ENCODE peak calls at places on chromosomes 7 and 10, in six cellular contexts. O is mammary epithelial cell, W is A549, Q is GM12865, B is GM12878, H is astrocyte of the spinal cord. N is an unnamed sample.

GRCh38 chr7:102426268-102427031 is 6.9 kb upstream of the ORAI2 start:
- DNase-seq in B (peak), Q (peak), O (no peak), W (no peak), H (no peak), N (no peak)

GRCh38 chr10:130902929-130903328 is 408.6 kb downstream of the TCERG1L start:
- DNase-seq in Q (no peak), W (no peak), H (no peak), O (no peak), B (no peak), N (no peak)

GRCh38 chr10:61942997-61943457 is 41.5 kb downstream of the ARID5B start:
- DNase-seq in H (peak), B (no peak), Q (peak), O (peak), W (no peak), N (no peak)

GRCh38 chr7:22860784-22861482 is 38.3 kb upstream of the TOMM7 start:
- DNase-seq in B (no peak), W (peak), H (no peak), O (peak), Q (peak), N (no peak)

GRCh38 chr10:129888784-129889616 is 75.1 kb downstream of the EBF3 start:
- DNase-seq in Q (peak), W (peak), H (no peak), B (no peak), O (no peak), N (no peak)

GRCh38 chr7:151415375-151416112 is 5.7 kb upstream of the WDR86 start:
- DNase-seq in W (no peak), O (peak), H (no peak), Q (no peak), B (no peak), N (no peak)

GRCh38 chr7:70193514-70193913 is 595.2 kb downstream of the AUTS2 start:
- DNase-seq in B (no peak), O (peak), H (peak), Q (peak), W (peak), N (peak)

GRCh38 chr7:74157605-74158004 is 16.6 kb upstream of the EIF4H start:
- DNase-seq in Q (no peak), H (no peak), O (no peak), W (no peak), B (no peak), N (no peak)

GRCh38 chr7:151013728-151014497 is 10.4 kb downstream of the ATG9B start:
- DNase-seq in B (peak), W (no peak), Q (peak), O (no peak), H (peak), N (no peak)

GRCh38 chr7:148916186-148916585 is 32.1 kb upstream of the EZH2 start:
- DNase-seq in Q (no peak), W (no peak), B (no peak), O (no peak), H (peak), N (no peak)

GRCh38 chr10:132096223-132096622 is 30.5 kb downstream of the JAKMIP3 start:
- DNase-seq in H (peak), O (peak), B (no peak), Q (no peak), W (peak), N (no peak)

GRCh38 chr10:104340692-104341091 is 2.4 kb upstream of the ITPRIP start:
- DNase-seq in Q (no peak), W (no peak), H (no peak), O (no peak), B (no peak), N (no peak)

GRCh38 chr10:61588770-61589211 is 73.9 kb upstream of the CABCOCO1 start:
- DNase-seq in B (no peak), O (no peak), W (peak), Q (no peak), H (no peak), N (no peak)

GRCh38 chr10:6619663-6620062 is 39.6 kb upstream of the PRKCQ start:
- DNase-seq in B (no peak), Q (no peak), O (no peak), H (no peak), W (no peak), N (no peak)

GRCh38 chr10:6615971-6616370 is 35.9 kb upstream of the PRKCQ start:
- DNase-seq in H (no peak), O (no peak), Q (no peak), B (no peak), W (no peak), N (no peak)

GRCh38 chr10:6621536-6621935 is 41.5 kb upstream of the PRKCQ start:
- DNase-seq in W (no peak), Q (no peak), O (peak), B (no peak), H (no peak), N (no peak)

GRCh38 chr10:6617319-6618076 is 37.4 kb upstream of the PRKCQ start:
- DNase-seq in W (no peak), Q (no peak), B (no peak), O (no peak), H (no peak), N (no peak)

GRCh38 chr10:6618340-6618739 is 38.3 kb upstream of the PRKCQ start:
- DNase-seq in H (no peak), Q (no peak), B (no peak), W (no peak), O (no peak), N (no peak)
- TF ChIP-seq CTCF in H (no peak), Q (no peak), B (no peak), W (no peak), O (no peak), N (no peak)

GRCh38 chr10:29728541-29729049 is 93.8 kb upstream of the SVIL start:
- DNase-seq in W (no peak), O (no peak), B (no peak), H (no peak), Q (no peak), N (no peak)

GRCh38 chr10:29732918-29733317 is 98.1 kb upstream of the SVIL start:
- DNase-seq in H (no peak), W (no peak), B (no peak), Q (no peak), O (no peak), N (no peak)

GRCh38 chr10:29730969-29731368 is 96.2 kb upstream of the SVIL start:
- DNase-seq in O (no peak), B (no peak), Q (no peak), H (no peak), W (no peak), N (no peak)

GRCh38 chr10:29731760-29732159 is 97.0 kb upstream of the SVIL start:
- DNase-seq in W (no peak), B (no peak), H (no peak), Q (no peak), O (no peak), N (no peak)

GRCh38 chr10:29730461-29730860 is 95.7 kb upstream of the SVIL start:
- DNase-seq in B (no peak), Q (no peak), O (no peak), W (no peak), H (no peak), N (no peak)
- H3K4me3 ChIP-seq in B (no peak), Q (no peak), O (no peak), W (no peak), H (no peak), N (no peak)

DNA sequence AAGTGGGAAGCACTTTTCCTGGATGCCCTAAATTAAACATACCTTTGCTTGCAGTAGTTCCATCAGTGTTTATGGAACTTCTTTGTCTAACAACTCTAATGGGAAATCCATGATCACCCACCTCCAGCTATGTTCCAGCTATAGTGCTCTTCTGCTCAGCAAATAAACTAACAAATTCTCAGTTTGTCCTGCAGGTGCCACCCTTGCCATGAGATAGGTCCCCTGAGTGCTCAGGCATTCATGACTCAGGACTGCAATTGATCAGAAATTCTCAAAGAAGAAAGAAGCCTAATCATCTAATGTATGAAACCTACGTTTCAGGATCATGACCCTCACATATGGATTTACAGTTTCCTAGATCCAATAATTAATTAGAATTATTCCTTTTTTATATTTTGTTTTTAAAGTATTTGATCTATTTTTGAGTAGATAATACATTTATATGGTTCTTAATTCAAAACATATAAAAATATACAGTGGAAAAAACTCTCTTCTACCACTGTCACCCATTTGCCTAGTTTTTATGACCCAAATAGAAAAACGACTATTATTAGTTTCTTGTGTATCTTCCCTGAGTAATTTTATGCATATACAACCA is 48.7 kb upstream of the DYNC1I1 start:
- DNase-seq in Q (peak), W (peak), O (peak), B (peak), H (peak), N (peak)
- TF ChIP-seq CTCF in Q (peak), W (peak), O (peak), B (no peak), H (peak), N (peak)

GRCh38 chr7:50664461-50664922 is 99.3 kb upstream of the DDC start:
- DNase-seq in O (peak), W (no peak), B (no peak), H (peak), Q (peak), N (peak)
- H3K4me3 ChIP-seq in O (no peak), W (no peak), B (no peak), H (no peak), Q (no peak), N (no peak)

DNA sequence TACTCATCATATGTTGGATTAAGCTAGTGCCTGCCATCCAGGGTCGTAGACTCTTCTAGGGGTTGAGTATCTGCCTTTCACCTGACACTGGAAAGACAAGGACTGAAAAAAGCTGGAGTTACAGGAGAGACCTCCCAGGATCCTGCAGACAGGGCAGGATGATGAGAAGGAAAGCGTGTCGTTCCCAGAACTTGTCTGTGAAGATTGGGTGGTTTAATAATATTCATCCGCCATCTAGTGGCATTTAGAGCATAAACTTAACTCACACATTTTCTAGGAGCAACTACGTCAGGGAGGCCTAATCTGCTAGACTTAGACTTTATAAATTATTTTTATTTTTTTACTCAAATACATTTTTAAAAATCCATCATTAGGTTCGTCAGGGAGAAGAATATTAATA is 59.6 kb downstream of the ADRB1 start:
- DNase-seq in Q (peak), B (peak), O (peak), W (peak), H (peak), N (peak)
- TF ChIP-seq CTCF in Q (peak), B (peak), O (peak), W (peak), H (peak), N (peak)